ENCODE peak calls at places on chromosome 22, in seven cellular contexts. One of them, this sample, is unnamed.
A peak's percentile ranks its signal among the peaks of the same experiment; 100 is the strongest.

GRCh38 chr22:20107471-20107901 is 8.4 kb upstream of the RANBP1 start:
- DNase-seq in NCI-H345: no peak
- DNase-seq in NCI-H1105 treated with DMSO at 0.1 percent for 48 hours: no peak
- DNase-seq in Right ventricle myocardium superior: peak; percentile 14
- DNase-seq in aorta: peak; percentile 36
- DNase-seq in T-helper 2 cell: no peak
- DNase-seq in RCC 7860: no peak
- DNase-seq in this sample: no peak

GRCh38 chr22:49968831-49969661 is 8.5 kb downstream of the PIM3 start:
- DNase-seq in NCI-H345: no peak
- DNase-seq in aorta: peak; percentile 48
- DNase-seq in Right ventricle myocardium superior: peak; percentile 43
- DNase-seq in T-helper 2 cell: peak; percentile 0
- DNase-seq in RCC 7860: no peak
- DNase-seq in NCI-H1105 treated with DMSO at 0.1 percent for 48 hours: no peak
- DNase-seq in this sample: no peak

GRCh38 chr22:41951898-41952474 is at the start of gene SMIM45:
- DNase-seq in aorta: no peak
- DNase-seq in NCI-H1105 treated with DMSO at 0.1 percent for 48 hours: no peak
- DNase-seq in Right ventricle myocardium superior: no peak
- DNase-seq in NCI-H345: no peak
- DNase-seq in T-helper 2 cell: no peak
- DNase-seq in RCC 7860: no peak
- DNase-seq in this sample: no peak

GRCh38 chr22:36936362-36937116 is 23.1 kb downstream of the CSF2RB start:
- DNase-seq in Right ventricle myocardium superior: no peak
- DNase-seq in NCI-H1105 treated with DMSO at 0.1 percent for 48 hours: no peak
- DNase-seq in aorta: no peak
- DNase-seq in RCC 7860: no peak
- DNase-seq in NCI-H345: no peak
- DNase-seq in T-helper 2 cell: no peak
- DNase-seq in this sample: no peak

GRCh38 chr22:17512960-17513359 is 50.3 kb upstream of the SLC25A18 start:
- DNase-seq in aorta: no peak
- DNase-seq in NCI-H345: no peak
- DNase-seq in T-helper 2 cell: no peak
- DNase-seq in Right ventricle myocardium superior: no peak
- DNase-seq in RCC 7860: no peak
- DNase-seq in NCI-H1105 treated with DMSO at 0.1 percent for 48 hours: no peak
- DNase-seq in this sample: no peak

GRCh38 chr22:37496651-37497599 is 10.7 kb upstream of the MFNG start:
- DNase-seq in T-helper 2 cell: no peak
- DNase-seq in aorta: no peak
- DNase-seq in RCC 7860: peak; percentile 98
- DNase-seq in Right ventricle myocardium superior: no peak
- DNase-seq in NCI-H345: no peak
- DNase-seq in NCI-H1105 treated with DMSO at 0.1 percent for 48 hours: no peak
- DNase-seq in this sample: peak; percentile 41

GRCh38 chr22:44398791-44399190 is 86.0 kb upstream of the SHISAL1 start:
- DNase-seq in Right ventricle myocardium superior: peak; percentile 47
- DNase-seq in RCC 7860: no peak
- DNase-seq in NCI-H345: no peak
- DNase-seq in NCI-H1105 treated with DMSO at 0.1 percent for 48 hours: no peak
- DNase-seq in aorta: no peak
- DNase-seq in T-helper 2 cell: no peak
- DNase-seq in this sample: no peak

GRCh38 chr22:27452916-27453315 is 348.6 kb downstream of the MN1 start:
- DNase-seq in aorta: no peak
- DNase-seq in T-helper 2 cell: no peak
- DNase-seq in Right ventricle myocardium superior: no peak
- DNase-seq in NCI-H1105 treated with DMSO at 0.1 percent for 48 hours: no peak
- DNase-seq in NCI-H345: no peak
- DNase-seq in RCC 7860: no peak
- DNase-seq in this sample: no peak

GRCh38 chr22:33380789-33381530 is 322.8 kb upstream of the SYN3 start:
- DNase-seq in NCI-H345: no peak
- DNase-seq in T-helper 2 cell: no peak
- DNase-seq in RCC 7860: peak; percentile 92
- DNase-seq in Right ventricle myocardium superior: no peak
- DNase-seq in NCI-H1105 treated with DMSO at 0.1 percent for 48 hours: no peak
- DNase-seq in aorta: no peak
- DNase-seq in this sample: peak; percentile 71

GRCh38 chr22:39907605-39908097 is 6.8 kb downstream of the GRAP2 start:
- DNase-seq in NCI-H345: no peak
- DNase-seq in NCI-H1105 treated with DMSO at 0.1 percent for 48 hours: no peak
- DNase-seq in RCC 7860: no peak
- DNase-seq in T-helper 2 cell: no peak
- DNase-seq in Right ventricle myocardium superior: no peak
- DNase-seq in aorta: no peak
- DNase-seq in this sample: no peak

GRCh38 chr22:18066181-18066859 is 11.5 kb upstream of the PEX26 start:
- DNase-seq in NCI-H1105 treated with DMSO at 0.1 percent for 48 hours: no peak
- DNase-seq in Right ventricle myocardium superior: no peak
- DNase-seq in aorta: peak; percentile 32
- DNase-seq in NCI-H345: no peak
- DNase-seq in RCC 7860: no peak
- DNase-seq in T-helper 2 cell: no peak
- DNase-seq in this sample: no peak

GRCh38 chr22:37229012-37229804 is 14.9 kb downstream of the RAC2 start:
- DNase-seq in Right ventricle myocardium superior: no peak
- DNase-seq in RCC 7860: peak; percentile 85
- DNase-seq in T-helper 2 cell: no peak
- DNase-seq in aorta: peak; percentile 48
- DNase-seq in NCI-H1105 treated with DMSO at 0.1 percent for 48 hours: no peak
- DNase-seq in NCI-H345: no peak
- DNase-seq in this sample: no peak

GRCh38 chr22:46845281-46846153 is 83.1 kb downstream of the TBC1D22A start:
- DNase-seq in NCI-H345: no peak
- DNase-seq in Right ventricle myocardium superior: no peak
- DNase-seq in RCC 7860: no peak
- DNase-seq in aorta: no peak
- DNase-seq in NCI-H1105 treated with DMSO at 0.1 percent for 48 hours: no peak
- DNase-seq in T-helper 2 cell: no peak
- DNase-seq in this sample: no peak

GRCh38 chr22:40482391-40482790 is 112.0 kb downstream of the SGSM3 start:
- DNase-seq in aorta: no peak
- DNase-seq in Right ventricle myocardium superior: no peak
- DNase-seq in T-helper 2 cell: no peak
- DNase-seq in NCI-H1105 treated with DMSO at 0.1 percent for 48 hours: no peak
- DNase-seq in NCI-H345: no peak
- DNase-seq in RCC 7860: no peak
- DNase-seq in this sample: no peak

This sample was measured in keratinocyte.